ENCODE peak calls at places on chromosomes 16 and 17, in four cellular contexts. One of them, this sample, is unnamed.

GRCh38 chr17:49835472-49835871 is 12.4 kb downstream of the TAC4 start:
- DNase-seq in mesenchymal stem cell: no peak
- DNase-seq in H1: no peak
- DNase-seq in neuronal stem cell: no peak
- DNase-seq in this sample: no peak

GRCh38 chr16:2912330-2913199 is 834 bp downstream of the FLYWCH1 start:
- DNase-seq in H1: no peak
- DNase-seq in mesenchymal stem cell: peak; percentile 75
- DNase-seq in neuronal stem cell: no peak
- DNase-seq in this sample: peak; percentile 15

GRCh38 chr16:4347765-4348509 is 3.2 kb downstream of the PAM16 start:
- DNase-seq in H1: no peak
- DNase-seq in mesenchymal stem cell: no peak
- DNase-seq in neuronal stem cell: no peak
- DNase-seq in this sample: no peak

GRCh38 chr17:7842950-7843535 is 9.0 kb downstream of the KDM6B start:
- DNase-seq in neuronal stem cell: no peak
- DNase-seq in mesenchymal stem cell: peak; percentile 97
- DNase-seq in H1: no peak
- DNase-seq in this sample: peak; percentile 90

GRCh38 chr17:77995146-77995852 is 36.8 kb downstream of the TNRC6C start:
- DNase-seq in mesenchymal stem cell: no peak
- DNase-seq in neuronal stem cell: no peak
- DNase-seq in H1: no peak
- DNase-seq in this sample: no peak

GRCh38 chr16:11783319-11784047 is 13.6 kb downstream of the ZC3H7A start:
- DNase-seq in H1: no peak
- DNase-seq in mesenchymal stem cell: no peak
- DNase-seq in neuronal stem cell: no peak
- DNase-seq in this sample: peak; percentile 30

GRCh38 chr16:13083687-13084086 is 182.3 kb downstream of the SHISA9 start:
- DNase-seq in H1: no peak
- DNase-seq in mesenchymal stem cell: no peak
- DNase-seq in neuronal stem cell: no peak
- DNase-seq in this sample: no peak

GRCh38 chr16:72837846-72838661 is 209.9 kb downstream of the ZFHX3 start:
- DNase-seq in mesenchymal stem cell: peak; percentile 50
- DNase-seq in neuronal stem cell: no peak
- DNase-seq in H1: no peak
- DNase-seq in this sample: no peak

GRCh38 chr16:89581045-89581695 is 5.6 kb downstream of the CPNE7 start:
- DNase-seq in H1: no peak
- DNase-seq in mesenchymal stem cell: peak; percentile 99
- DNase-seq in neuronal stem cell: no peak
- DNase-seq in this sample: peak; percentile 91

GRCh38 chr16:58337090-58337444 is 42.2 kb upstream of the PRSS54 start:
- DNase-seq in neuronal stem cell: no peak
- DNase-seq in mesenchymal stem cell: no peak
- DNase-seq in H1: no peak
- DNase-seq in this sample: no peak

GRCh38 chr17:2057714-2058520 is 3.0 kb downstream of the HIC1 start:
- DNase-seq in H1: no peak
- DNase-seq in mesenchymal stem cell: peak; percentile 30
- DNase-seq in neuronal stem cell: no peak
- DNase-seq in this sample: no peak

GRCh38 chr16:83899272-83899897 is 470 bp downstream of the MLYCD start:
- DNase-seq in H1: no peak
- DNase-seq in neuronal stem cell: peak; percentile 51
- DNase-seq in mesenchymal stem cell: peak; percentile 67
- DNase-seq in this sample: peak; percentile 67

GRCh38 chr16:82643936-82644630 is 17.3 kb downstream of the CDH13 start:
- DNase-seq in mesenchymal stem cell: no peak
- DNase-seq in neuronal stem cell: no peak
- DNase-seq in H1: no peak
- DNase-seq in this sample: no peak

GRCh38 chr17:37342589-37342988 is 33.2 kb upstream of the C17orf78 start:
- DNase-seq in H1: no peak
- DNase-seq in mesenchymal stem cell: no peak
- DNase-seq in neuronal stem cell: no peak
- DNase-seq in this sample: no peak

GRCh38 chr17:4184811-4185210 is 41.8 kb downstream of the CYB5D2 start:
- DNase-seq in mesenchymal stem cell: no peak
- DNase-seq in neuronal stem cell: no peak
- DNase-seq in H1: no peak
- DNase-seq in this sample: no peak

GRCh38 chr16:12067714-12068401 is 91.3 kb downstream of the SNX29 start:
- DNase-seq in mesenchymal stem cell: peak; percentile 79
- DNase-seq in neuronal stem cell: peak; percentile 75
- DNase-seq in H1: peak; percentile 25
- DNase-seq in this sample: peak; percentile 56

GRCh38 chr16:73016488-73016830 is 31.5 kb downstream of the ZFHX3 start:
- DNase-seq in H1: no peak
- DNase-seq in neuronal stem cell: no peak
- DNase-seq in mesenchymal stem cell: no peak
- DNase-seq in this sample: peak; percentile 41

GRCh38 chr17:60141111-60142018 is 8.4 kb upstream of the CA4 start:
- DNase-seq in neuronal stem cell: no peak
- DNase-seq in mesenchymal stem cell: peak; percentile 67
- DNase-seq in H1: no peak
- DNase-seq in this sample: peak; percentile 85

GRCh38 chr17:81514735-81515529 is 2.3 kb upstream of the ACTG1 start:
- DNase-seq in mesenchymal stem cell: peak; percentile 82
- DNase-seq in H1: no peak
- DNase-seq in neuronal stem cell: peak; percentile 62
- DNase-seq in this sample: peak; percentile 81

GRCh38 chr16:85454171-85454883 is 158.8 kb upstream of the GSE1 start:
- DNase-seq in neuronal stem cell: no peak
- DNase-seq in mesenchymal stem cell: no peak
- DNase-seq in H1: no peak
- DNase-seq in this sample: no peak

GRCh38 chr16:79008036-79008868 is 592.3 kb downstream of the MAF start:
- DNase-seq in mesenchymal stem cell: peak; percentile 46
- DNase-seq in neuronal stem cell: no peak
- DNase-seq in H1: no peak
- DNase-seq in this sample: no peak

GRCh38 chr17:71084219-71084618 is 914.9 kb downstream of the KCNJ2 start:
- DNase-seq in H1: no peak
- DNase-seq in mesenchymal stem cell: peak; percentile 46
- DNase-seq in neuronal stem cell: peak; percentile 30
- DNase-seq in this sample: peak; percentile 4

GRCh38 chr16:78072275-78072674 is 27.2 kb upstream of the WWOX start:
- DNase-seq in H1: peak; percentile 59
- DNase-seq in neuronal stem cell: no peak
- DNase-seq in mesenchymal stem cell: no peak
- DNase-seq in this sample: no peak

GRCh38 chr16:86704516-86704915 is 126.2 kb downstream of the FOXL1 start:
- DNase-seq in neuronal stem cell: no peak
- DNase-seq in H1: no peak
- DNase-seq in mesenchymal stem cell: no peak
- DNase-seq in this sample: no peak

GRCh38 chr17:2177235-2177811 is 122.4 kb downstream of the HIC1 start:
- DNase-seq in mesenchymal stem cell: peak; percentile 69
- DNase-seq in H1: no peak
- DNase-seq in neuronal stem cell: no peak
- DNase-seq in this sample: no peak

GRCh38 chr17:31560836-31561235 is 169.4 kb downstream of the RAB11FIP4 start:
- DNase-seq in H1: no peak
- DNase-seq in mesenchymal stem cell: peak; percentile 36
- DNase-seq in neuronal stem cell: no peak
- DNase-seq in this sample: no peak

GRCh38 chr17:43699438-43699756 is 37.7 kb upstream of the MEOX1 start:
- DNase-seq in mesenchymal stem cell: no peak
- DNase-seq in H1: no peak
- DNase-seq in neuronal stem cell: no peak
- DNase-seq in this sample: no peak
- H3K36me3 ChIP-seq in mesenchymal stem cell: no peaks in the 10 kb centered on the region
- H3K36me3 ChIP-seq in H1: no peaks in the 10 kb centered on the region
- H3K36me3 ChIP-seq in neuronal stem cell: no peaks in the 10 kb centered on the region
- H3K36me3 ChIP-seq in this sample: no peaks in the 10 kb centered on the region

GRCh38 chr17:72191901-72192300 is 71.1 kb downstream of the SOX9 start:
- DNase-seq in mesenchymal stem cell: no peak
- DNase-seq in neuronal stem cell: no peak
- DNase-seq in H1: no peak
- DNase-seq in this sample: no peak
- H3K18ac ChIP-seq in mesenchymal stem cell: no peak overlapping the region
- H3K18ac ChIP-seq in neuronal stem cell: no peak overlapping the region
- H3K18ac ChIP-seq in H1: no peak overlapping the region
- H3K18ac ChIP-seq in this sample: no peak overlapping the region

DNA sequence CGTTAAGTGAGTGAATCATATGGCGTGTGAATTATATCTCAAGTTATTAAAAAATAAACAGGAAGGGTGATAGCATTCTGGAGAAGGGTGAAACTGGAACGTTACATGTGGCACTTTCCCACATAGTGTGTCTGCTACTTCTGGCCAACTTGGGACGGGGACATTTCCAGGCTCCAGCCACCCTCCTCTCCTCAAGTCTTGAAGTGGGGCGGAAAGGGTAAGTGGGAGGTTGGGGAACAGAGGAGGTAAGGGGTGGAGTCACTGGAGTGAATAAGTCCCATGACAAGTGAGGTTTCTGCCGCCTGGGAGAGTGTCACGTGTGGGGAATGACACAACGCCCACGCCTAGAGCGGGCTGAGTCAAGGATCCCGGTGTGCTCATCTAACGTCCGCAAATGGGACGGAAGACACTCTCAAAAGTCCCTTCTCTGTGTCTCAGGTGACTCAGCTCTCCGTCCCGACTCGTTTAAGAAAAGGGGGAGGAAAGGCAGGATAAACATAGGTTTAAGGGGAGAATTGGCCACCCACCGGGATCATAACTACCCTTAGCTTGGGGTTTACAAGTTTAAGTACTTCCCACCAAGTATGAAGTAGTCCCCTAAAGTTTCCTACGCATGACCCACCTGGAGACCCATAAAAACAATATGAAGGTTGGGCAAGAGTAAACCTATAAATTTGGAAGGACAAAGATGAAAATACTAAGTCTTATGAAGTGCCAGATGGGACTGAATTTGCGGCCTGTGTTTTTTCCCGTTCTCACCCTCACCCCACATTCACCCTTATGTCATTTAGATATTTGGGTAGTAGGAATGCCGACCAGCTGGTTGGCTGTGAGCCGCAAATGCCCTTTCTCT is 1.2 kb upstream of the SPAG9 start:
- DNase-seq in neuronal stem cell: peak; percentile 51
- DNase-seq in mesenchymal stem cell: peak; percentile 99
- DNase-seq in H1: peak; percentile 54
- DNase-seq in this sample: peak; percentile 100
- H2BK12ac ChIP-seq in neuronal stem cell: no peak overlapping the region
- H2BK12ac ChIP-seq in mesenchymal stem cell: no peak overlapping the region
- H2BK12ac ChIP-seq in H1: peak overlapping the region; percentile 46
- H2BK12ac ChIP-seq in this sample: peak overlapping the region; percentile 26

GRCh38 chr16:57308041-57308440 is 23.6 kb upstream of the PLLP start:
- DNase-seq in neuronal stem cell: no peak
- DNase-seq in H1: no peak
- DNase-seq in mesenchymal stem cell: no peak
- DNase-seq in this sample: no peak
- H3K36me3 ChIP-seq in neuronal stem cell: no peaks in the 10 kb centered on the region
- H3K36me3 ChIP-seq in H1: no peaks in the 10 kb centered on the region
- H3K36me3 ChIP-seq in mesenchymal stem cell: no peaks in the 10 kb centered on the region
- H3K36me3 ChIP-seq in this sample: no peaks in the 10 kb centered on the region

GRCh38 chr17:45170280-45170975 is 8.8 kb downstream of the HEXIM2 start:
- DNase-seq in mesenchymal stem cell: no peak
- DNase-seq in H1: no peak
- DNase-seq in neuronal stem cell: no peak
- DNase-seq in this sample: no peak

GRCh38 chr17:45171338-45172231 is 9.9 kb downstream of the HEXIM2 start:
- DNase-seq in mesenchymal stem cell: no peak
- DNase-seq in neuronal stem cell: no peak
- DNase-seq in H1: no peak
- DNase-seq in this sample: peak; percentile 53

GRCh38 chr17:45172541-45173286 is 11.0 kb downstream of the HEXIM2 start:
- DNase-seq in mesenchymal stem cell: peak; percentile 20
- DNase-seq in neuronal stem cell: no peak
- DNase-seq in H1: no peak
- DNase-seq in this sample: no peak

GRCh38 chr17:45170976-45171337 is 9.3 kb downstream of the HEXIM2 start:
- DNase-seq in neuronal stem cell: no peak
- DNase-seq in H1: no peak
- DNase-seq in mesenchymal stem cell: peak; percentile 71
- DNase-seq in this sample: peak; percentile 55

GRCh38 chr17:45172232-45172540 is 10.5 kb downstream of the HEXIM2 start:
- DNase-seq in mesenchymal stem cell: no peak
- DNase-seq in H1: no peak
- DNase-seq in neuronal stem cell: no peak
- DNase-seq in this sample: no peak
- H3K18ac ChIP-seq in mesenchymal stem cell: peak overlapping the region; percentile 88
- H3K18ac ChIP-seq in H1: peak overlapping the region; percentile 96
- H3K18ac ChIP-seq in neuronal stem cell: peak overlapping the region; percentile 98
- H3K18ac ChIP-seq in this sample: peak overlapping the region; percentile 3

DNA sequence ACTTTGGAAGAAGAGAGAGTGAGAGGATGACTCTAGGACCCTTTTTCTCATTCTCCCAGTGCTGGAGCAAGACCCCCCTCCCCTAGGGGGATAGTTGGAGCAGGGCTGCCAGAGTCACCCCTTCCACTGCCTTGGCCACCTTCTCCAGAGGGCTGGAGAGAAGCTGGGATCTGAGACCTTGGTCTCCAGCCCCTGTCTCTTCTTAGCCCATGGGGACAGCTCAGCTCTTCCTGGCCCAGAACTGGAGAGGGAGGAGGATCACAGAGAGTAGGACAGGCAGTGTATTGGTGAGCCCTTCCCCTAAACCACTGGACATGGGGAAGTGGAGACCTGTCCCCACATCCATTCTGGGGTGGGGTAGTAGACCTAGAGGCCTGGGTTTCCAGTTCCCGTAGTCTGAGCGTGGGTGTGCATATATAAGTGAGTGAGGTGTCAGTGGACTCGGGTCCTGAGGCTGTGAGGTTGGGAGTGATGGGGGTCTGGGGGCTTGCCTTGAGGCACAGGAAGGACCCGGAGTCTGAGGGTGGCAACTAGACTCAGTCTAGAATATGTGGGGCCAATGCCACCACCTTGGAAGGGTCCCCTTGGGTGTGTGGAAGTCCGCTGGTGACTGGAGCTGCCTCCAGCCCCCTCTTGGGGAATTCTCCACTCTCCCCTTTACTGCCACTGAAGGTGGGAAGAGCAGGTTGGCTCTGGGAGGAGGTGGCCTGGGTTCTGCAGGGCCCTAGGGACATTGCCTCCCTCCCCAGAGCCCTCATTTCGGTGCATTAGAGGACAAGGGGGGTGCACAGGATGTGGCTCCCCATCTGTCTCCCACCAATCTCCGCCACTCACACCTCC is 20.0 kb downstream of the GJD3 start:
- DNase-seq in neuronal stem cell: no peak
- DNase-seq in H1: no peak
- DNase-seq in mesenchymal stem cell: no peak
- DNase-seq in this sample: no peak
- H2BK12ac ChIP-seq in neuronal stem cell: peak overlapping the region; percentile 49
- H2BK12ac ChIP-seq in H1: peak overlapping the region; percentile 64
- H2BK12ac ChIP-seq in mesenchymal stem cell: peak overlapping the region; percentile 38
- H2BK12ac ChIP-seq in this sample: peak overlapping the region; percentile 70

GRCh38 chr17:38916771-38917170 is 8.6 kb upstream of the LASP1NB start:
- DNase-seq in neuronal stem cell: no peak
- DNase-seq in H1: no peak
- DNase-seq in mesenchymal stem cell: no peak
- DNase-seq in this sample: no peak
- H3K36me3 ChIP-seq in neuronal stem cell: peaks cover 79% of the 10 kb centered on the region
- H3K36me3 ChIP-seq in H1: peaks cover 6% of the 10 kb centered on the region
- H3K36me3 ChIP-seq in mesenchymal stem cell: peaks cover 92% of the 10 kb centered on the region
- H3K36me3 ChIP-seq in this sample: peaks cover 77% of the 10 kb centered on the region

GRCh38 chr17:57751348-57751970 is 6.4 kb upstream of the CCDC182 start:
- DNase-seq in neuronal stem cell: no peak
- DNase-seq in H1: no peak
- DNase-seq in mesenchymal stem cell: no peak
- DNase-seq in this sample: no peak
- H3K18ac ChIP-seq in neuronal stem cell: no peak overlapping the region
- H3K18ac ChIP-seq in H1: no peak overlapping the region
- H3K18ac ChIP-seq in mesenchymal stem cell: no peak overlapping the region
- H3K18ac ChIP-seq in this sample: peak overlapping the region; percentile 69

This sample was measured in trophoblast cell.